ENCODE peak calls at places on chromosomes 6 and 20, in five cellular contexts. One of them, this sample, is unnamed.

GRCh38 chr20:7124120-7124519 is 356.6 kb downstream of the BMP2 start:
- DNase-seq in K562: no peak
- DNase-seq in upper lobe of left lung: no peak
- DNase-seq in GM12878: no peak
- DNase-seq in stomach: no peak
- DNase-seq in this sample: no peak

GRCh38 chr20:18596270-18596669 is 8.4 kb downstream of the DTD1 start:
- DNase-seq in K562: no peak
- DNase-seq in stomach: no peak
- DNase-seq in GM12878: no peak
- DNase-seq in upper lobe of left lung: no peak
- DNase-seq in this sample: no peak

GRCh38 chr6:34145161-34146020 is 496 bp downstream of the GRM4 start:
- DNase-seq in stomach: no peak
- DNase-seq in K562: no peak
- DNase-seq in GM12878: no peak
- DNase-seq in upper lobe of left lung: no peak
- DNase-seq in this sample: peak; percentile 56

GRCh38 chr6:139820191-139820590 is 445.7 kb upstream of the CITED2 start:
- DNase-seq in stomach: no peak
- DNase-seq in GM12878: no peak
- DNase-seq in upper lobe of left lung: no peak
- DNase-seq in K562: no peak
- DNase-seq in this sample: no peak

GRCh38 chr6:36984581-36985383 is 1.2 kb downstream of the MTCH1 start:
- DNase-seq in GM12878: no peak
- DNase-seq in K562: peak; percentile 68
- DNase-seq in upper lobe of left lung: peak; percentile 77
- DNase-seq in stomach: no peak
- DNase-seq in this sample: peak; percentile 86

GRCh38 chr20:50053790-50054547 is 59.0 kb downstream of the UBE2V1 start:
- DNase-seq in K562: no peak
- DNase-seq in GM12878: no peak
- DNase-seq in upper lobe of left lung: no peak
- DNase-seq in stomach: no peak
- DNase-seq in this sample: no peak

GRCh38 chr20:6108330-6108729 is 14.5 kb downstream of the FERMT1 start:
- DNase-seq in stomach: no peak
- DNase-seq in GM12878: no peak
- DNase-seq in K562: no peak
- DNase-seq in upper lobe of left lung: no peak
- DNase-seq in this sample: no peak

GRCh38 chr20:16821211-16822089 is 73.3 kb downstream of the OTOR start:
- DNase-seq in upper lobe of left lung: peak; percentile 33
- DNase-seq in GM12878: no peak
- DNase-seq in K562: peak; percentile 30
- DNase-seq in stomach: no peak
- DNase-seq in this sample: no peak

GRCh38 chr6:104711371-104711770 is 148.3 kb downstream of the HACE1 start:
- DNase-seq in K562: no peak
- DNase-seq in upper lobe of left lung: peak; percentile 47
- DNase-seq in GM12878: no peak
- DNase-seq in stomach: no peak
- DNase-seq in this sample: no peak

GRCh38 chr6:4936681-4937041 is 67.2 kb downstream of the RPP40 start:
- DNase-seq in GM12878: no peak
- DNase-seq in upper lobe of left lung: no peak
- DNase-seq in K562: peak; percentile 67
- DNase-seq in stomach: no peak
- DNase-seq in this sample: no peak

GRCh38 chr20:5513975-5514516 is 197.3 kb upstream of the PROKR2 start:
- DNase-seq in GM12878: no peak
- DNase-seq in upper lobe of left lung: no peak
- DNase-seq in K562: no peak
- DNase-seq in stomach: no peak
- DNase-seq in this sample: no peak

DNA sequence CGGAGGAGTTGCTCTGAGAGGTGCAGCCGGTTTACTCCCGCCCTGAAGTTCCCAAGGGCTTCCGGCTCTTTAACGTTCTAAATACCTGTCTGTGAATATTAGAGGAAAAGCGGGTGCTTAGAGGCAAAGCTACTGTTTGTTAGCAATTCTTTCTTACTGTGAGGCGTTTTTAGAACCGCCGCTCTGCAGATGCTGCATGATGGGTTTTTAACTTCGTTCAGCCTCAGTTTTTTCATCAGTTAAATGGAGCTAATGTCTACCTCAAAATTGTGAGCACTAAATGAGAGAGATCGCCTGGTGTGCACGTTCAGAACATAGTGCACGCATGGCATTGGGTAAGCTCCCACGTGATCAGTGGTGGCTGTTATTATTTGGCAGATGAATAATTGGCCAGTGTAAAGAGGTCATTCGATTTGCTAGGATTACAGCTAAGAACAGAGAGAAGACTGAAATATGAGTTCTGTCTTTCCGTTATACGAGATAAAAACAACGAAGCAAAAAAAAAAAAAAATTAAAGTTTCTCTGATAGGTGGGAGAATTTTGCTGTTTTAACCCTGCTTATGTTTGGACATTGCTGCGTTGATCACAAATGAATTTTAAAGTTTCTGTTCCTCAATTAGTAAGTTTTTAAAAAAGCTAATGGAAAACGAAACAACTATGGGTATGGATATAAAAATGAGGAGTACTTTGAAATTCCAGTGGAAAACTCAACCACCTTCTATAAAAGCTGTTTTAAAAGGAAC is 660 bp upstream of the TFB1M start:
- DNase-seq in K562: peak; percentile 59
- DNase-seq in upper lobe of left lung: peak; percentile 80
- DNase-seq in GM12878: peak; percentile 85
- DNase-seq in stomach: peak; percentile 64
- DNase-seq in this sample: peak; percentile 89
- TF ChIP-seq POLR2AphosphoS5 in K562: no peak
- TF ChIP-seq POLR2AphosphoS5 in upper lobe of left lung: no peak
- TF ChIP-seq POLR2AphosphoS5 in GM12878: peak; percentile 78
- TF ChIP-seq POLR2AphosphoS5 in stomach: peak; percentile 52
- TF ChIP-seq POLR2AphosphoS5 in this sample: peak; percentile 40

GRCh38 chr20:44123251-44123650 is 63.7 kb downstream of the JPH2 start:
- DNase-seq in upper lobe of left lung: no peak
- DNase-seq in K562: no peak
- DNase-seq in GM12878: no peak
- DNase-seq in stomach: no peak
- DNase-seq in this sample: no peak
- TF ChIP-seq EP300 in upper lobe of left lung: no peak
- TF ChIP-seq EP300 in K562: no peak
- TF ChIP-seq EP300 in GM12878: no peak
- TF ChIP-seq EP300 in stomach: no peak
- TF ChIP-seq EP300 in this sample: no peak

DNA sequence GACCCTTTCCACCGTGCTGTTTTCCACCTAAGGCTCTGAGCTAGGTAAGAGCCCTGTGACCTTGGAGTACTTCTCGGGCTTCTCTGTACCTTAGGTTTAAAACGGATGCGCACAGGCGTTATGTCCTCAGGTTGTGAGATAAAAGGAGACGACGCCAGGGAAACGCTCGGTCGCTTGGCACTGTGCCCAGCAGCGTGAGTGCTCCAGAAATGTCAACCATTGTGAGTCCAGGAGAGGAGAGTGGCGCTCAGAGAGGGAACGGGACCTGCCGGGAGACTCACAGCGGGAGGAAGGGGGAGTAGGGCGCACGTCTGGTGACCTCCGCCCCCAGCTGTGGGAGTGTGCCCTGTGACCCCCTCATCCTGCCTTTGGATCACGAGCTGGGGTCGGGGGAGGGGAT is 33.8 kb upstream of the SCRT2 start:
- DNase-seq in upper lobe of left lung: no peak
- DNase-seq in K562: no peak
- DNase-seq in stomach: peak; percentile 56
- DNase-seq in GM12878: no peak
- DNase-seq in this sample: peak; percentile 62
- H3K4me3 ChIP-seq in upper lobe of left lung: no peak overlapping the region
- H3K4me3 ChIP-seq in K562: no peak overlapping the region
- H3K4me3 ChIP-seq in stomach: no peak overlapping the region
- H3K4me3 ChIP-seq in GM12878: no peak overlapping the region
- H3K4me3 ChIP-seq in this sample: no peak overlapping the region

GRCh38 chr6:17828149-17828548 is 121.4 kb upstream of the NUP153 start:
- DNase-seq in stomach: no peak
- DNase-seq in K562: no peak
- DNase-seq in GM12878: no peak
- DNase-seq in upper lobe of left lung: no peak
- DNase-seq in this sample: no peak

GRCh38 chr6:17829905-17830304 is 123.2 kb upstream of the NUP153 start:
- DNase-seq in GM12878: no peak
- DNase-seq in stomach: no peak
- DNase-seq in upper lobe of left lung: no peak
- DNase-seq in K562: no peak
- DNase-seq in this sample: no peak

GRCh38 chr6:17826301-17826700 is 119.6 kb upstream of the NUP153 start:
- DNase-seq in K562: no peak
- DNase-seq in upper lobe of left lung: no peak
- DNase-seq in stomach: no peak
- DNase-seq in GM12878: no peak
- DNase-seq in this sample: no peak

GRCh38 chr6:17835784-17836183 is 129.1 kb upstream of the NUP153 start:
- DNase-seq in upper lobe of left lung: no peak
- DNase-seq in K562: no peak
- DNase-seq in stomach: no peak
- DNase-seq in GM12878: no peak
- DNase-seq in this sample: no peak

DNA sequence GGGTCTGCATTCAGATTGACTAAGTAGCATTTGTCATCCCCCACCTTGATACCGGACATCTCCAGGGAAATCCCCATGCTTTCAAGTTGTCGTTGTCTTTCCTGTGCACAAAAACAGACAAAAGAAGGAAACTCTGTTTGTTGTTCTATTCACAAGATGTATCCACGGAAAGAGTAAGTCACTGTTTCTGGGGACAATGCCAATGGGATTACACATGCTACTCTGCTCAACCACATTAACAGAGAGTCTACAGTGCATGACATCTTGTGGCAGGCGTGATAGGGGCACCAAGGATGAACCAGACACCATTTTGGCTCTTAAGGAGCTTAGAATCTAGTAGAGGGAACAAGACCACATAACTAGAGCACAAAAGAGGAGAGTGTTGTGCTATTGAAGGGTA is 124.4 kb upstream of the NUP153 start:
- DNase-seq in K562: no peak
- DNase-seq in upper lobe of left lung: no peak
- DNase-seq in GM12878: no peak
- DNase-seq in stomach: no peak
- DNase-seq in this sample: no peak
- TF ChIP-seq POLR2AphosphoS5 in K562: no peak
- TF ChIP-seq POLR2AphosphoS5 in upper lobe of left lung: peak; percentile 40
- TF ChIP-seq POLR2AphosphoS5 in GM12878: no peak
- TF ChIP-seq POLR2AphosphoS5 in stomach: no peak
- TF ChIP-seq POLR2AphosphoS5 in this sample: no peak

GRCh38 chr6:102415891-102416290 is 1022.4 kb downstream of the GRIK2 start:
- DNase-seq in stomach: no peak
- DNase-seq in GM12878: no peak
- DNase-seq in upper lobe of left lung: no peak
- DNase-seq in K562: no peak
- DNase-seq in this sample: no peak
- TF ChIP-seq EP300 in stomach: no peak
- TF ChIP-seq EP300 in GM12878: no peak
- TF ChIP-seq EP300 in upper lobe of left lung: no peak
- TF ChIP-seq EP300 in K562: no peak
- TF ChIP-seq EP300 in this sample: no peak

DNA sequence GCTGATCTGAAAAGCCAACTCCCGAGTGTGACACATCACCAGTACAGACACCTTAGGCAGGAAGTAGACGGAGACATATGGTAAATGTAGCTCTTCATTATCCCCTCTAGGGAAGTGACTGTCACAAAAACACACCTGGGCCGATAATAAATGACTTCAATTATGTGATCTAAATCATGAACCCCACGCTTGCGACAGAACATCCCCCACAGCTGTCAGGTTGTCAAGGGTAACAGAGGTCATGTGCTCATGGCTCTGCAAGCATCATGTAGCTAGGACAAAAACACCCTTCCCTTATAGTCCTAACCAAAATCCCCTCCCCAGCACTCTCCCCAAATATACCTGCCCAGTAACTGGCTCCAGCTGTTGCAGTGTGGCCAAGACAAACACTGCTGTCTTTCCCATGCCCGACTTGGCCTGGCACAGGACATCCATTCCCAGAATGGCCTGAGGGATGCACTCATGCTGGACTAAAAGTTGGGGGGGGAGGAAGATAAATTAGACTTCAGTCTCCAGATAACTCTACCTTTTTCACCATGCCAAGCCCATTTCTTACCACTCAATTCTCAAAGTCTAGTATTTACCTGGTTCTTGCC is 2.9 kb downstream of the DDX39B start:
- DNase-seq in K562: no peak
- DNase-seq in GM12878: no peak
- DNase-seq in stomach: no peak
- DNase-seq in upper lobe of left lung: no peak
- DNase-seq in this sample: no peak
- H3K4me3 ChIP-seq in K562: peak overlapping the region; percentile 76
- H3K4me3 ChIP-seq in GM12878: peak overlapping the region; percentile 94
- H3K4me3 ChIP-seq in stomach: no peak overlapping the region
- H3K4me3 ChIP-seq in upper lobe of left lung: peak overlapping the region; percentile 60
- H3K4me3 ChIP-seq in this sample: no peak overlapping the region

GRCh38 chr20:63685269-63686026 is 11.0 kb upstream of the TNFRSF6B start:
- DNase-seq in K562: no peak
- DNase-seq in upper lobe of left lung: no peak
- DNase-seq in GM12878: no peak
- DNase-seq in stomach: no peak
- DNase-seq in this sample: no peak
- TF ChIP-seq POLR2AphosphoS5 in K562: no peak
- TF ChIP-seq POLR2AphosphoS5 in upper lobe of left lung: no peak
- TF ChIP-seq POLR2AphosphoS5 in GM12878: no peak
- TF ChIP-seq POLR2AphosphoS5 in stomach: no peak
- TF ChIP-seq POLR2AphosphoS5 in this sample: no peak

This sample was measured in sigmoid colon.